ENCODE peak calls at places on chromosome 6, in seven cellular contexts. One of them, this sample, is unnamed. For H3K9me3 and H3K27me3, the result is how much of the 10 kb centered on the place peaks cover.

GRCh38 chr6:31912186-31912585 is 10.3 kb upstream of the ZBTB12 start:
- DNase-seq in ascending aorta: no peak
- DNase-seq in adrenal gland: no peak
- DNase-seq in aorta: no peak
- DNase-seq in heart left ventricle: no peak
- DNase-seq in uterus: no peak
- DNase-seq in iPS DF 6.9: no peak
- DNase-seq in this sample: no peak

GRCh38 chr6:122749451-122750050 is 30.0 kb upstream of the FABP7 start:
- DNase-seq in ascending aorta: no peak
- DNase-seq in adrenal gland: no peak
- DNase-seq in aorta: no peak
- DNase-seq in heart left ventricle: no peak
- DNase-seq in uterus: no peak
- DNase-seq in iPS DF 6.9: no peak
- DNase-seq in this sample: no peak

GRCh38 chr6:148776321-148776966 is 29.6 kb downstream of the UST start:
- DNase-seq in ascending aorta: no peak
- DNase-seq in adrenal gland: peak
- DNase-seq in aorta: no peak
- DNase-seq in heart left ventricle: no peak
- DNase-seq in uterus: no peak
- DNase-seq in iPS DF 6.9: no peak
- DNase-seq in this sample: peak

GRCh38 chr6:88577461-88577860 is 386.0 kb downstream of the RNGTT start:
- DNase-seq in ascending aorta: no peak
- DNase-seq in adrenal gland: no peak
- DNase-seq in aorta: no peak
- DNase-seq in heart left ventricle: no peak
- DNase-seq in uterus: no peak
- DNase-seq in iPS DF 6.9: no peak
- DNase-seq in this sample: no peak

GRCh38 chr6:14452567-14453527 is 335.3 kb downstream of the CD83 start:
- DNase-seq in ascending aorta: no peak
- DNase-seq in adrenal gland: no peak
- DNase-seq in aorta: no peak
- DNase-seq in heart left ventricle: no peak
- DNase-seq in uterus: no peak
- DNase-seq in iPS DF 6.9: no peak
- DNase-seq in this sample: no peak

GRCh38 chr6:31717499-31718222 is 2.5 kb downstream of the LY6G6D start:
- DNase-seq in ascending aorta: no peak
- DNase-seq in adrenal gland: no peak
- DNase-seq in aorta: no peak
- DNase-seq in heart left ventricle: no peak
- DNase-seq in uterus: no peak
- DNase-seq in iPS DF 6.9: no peak
- DNase-seq in this sample: no peak

GRCh38 chr6:5305968-5306626 is 44.8 kb downstream of the FARS2 start:
- DNase-seq in ascending aorta: no peak
- DNase-seq in adrenal gland: no peak
- DNase-seq in aorta: no peak
- DNase-seq in heart left ventricle: no peak
- DNase-seq in uterus: no peak
- DNase-seq in iPS DF 6.9: no peak
- DNase-seq in this sample: no peak

GRCh38 chr6:159451051-159451450 is 242.0 kb downstream of the SOD2 start:
- DNase-seq in ascending aorta: no peak
- DNase-seq in adrenal gland: no peak
- DNase-seq in aorta: no peak
- DNase-seq in heart left ventricle: no peak
- DNase-seq in uterus: no peak
- DNase-seq in iPS DF 6.9: no peak
- DNase-seq in this sample: peak

GRCh38 chr6:45965787-45966186 is 49.9 kb downstream of the CLIC5 start:
- DNase-seq in ascending aorta: no peak
- DNase-seq in adrenal gland: no peak
- DNase-seq in aorta: no peak
- DNase-seq in heart left ventricle: no peak
- DNase-seq in uterus: no peak
- DNase-seq in iPS DF 6.9: no peak
- DNase-seq in this sample: no peak

GRCh38 chr6:131862486-131862885 is 54.7 kb downstream of the ENPP1 start:
- DNase-seq in ascending aorta: no peak
- DNase-seq in adrenal gland: no peak
- DNase-seq in aorta: no peak
- DNase-seq in heart left ventricle: no peak
- DNase-seq in uterus: no peak
- DNase-seq in iPS DF 6.9: no peak
- DNase-seq in this sample: no peak

GRCh38 chr6:51360287-51360686 is 541.6 kb downstream of the TFAP2B start:
- DNase-seq in ascending aorta: no peak
- DNase-seq in adrenal gland: no peak
- DNase-seq in aorta: no peak
- DNase-seq in heart left ventricle: no peak
- DNase-seq in uterus: no peak
- DNase-seq in iPS DF 6.9: no peak
- DNase-seq in this sample: no peak

GRCh38 chr6:71012871-71013456 is 56.1 kb upstream of the B3GAT2 start:
- DNase-seq in ascending aorta: no peak
- DNase-seq in adrenal gland: peak
- DNase-seq in aorta: no peak
- DNase-seq in heart left ventricle: peak
- DNase-seq in uterus: no peak
- DNase-seq in iPS DF 6.9: peak
- DNase-seq in this sample: no peak

GRCh38 chr6:70396796-70397729 is 16.2 kb upstream of the FAM135A start:
- DNase-seq in ascending aorta: no peak
- DNase-seq in adrenal gland: no peak
- DNase-seq in aorta: no peak
- DNase-seq in heart left ventricle: no peak
- DNase-seq in uterus: no peak
- DNase-seq in iPS DF 6.9: no peak
- DNase-seq in this sample: no peak

GRCh38 chr6:37473364-37474095 is 26.2 kb downstream of the CCDC167 start:
- DNase-seq in ascending aorta: no peak
- DNase-seq in adrenal gland: peak
- DNase-seq in aorta: no peak
- DNase-seq in heart left ventricle: peak
- DNase-seq in uterus: no peak
- DNase-seq in iPS DF 6.9: no peak
- DNase-seq in this sample: peak

GRCh38 chr6:40389176-40389767 is 197.9 kb downstream of the LRFN2 start:
- DNase-seq in ascending aorta: no peak
- DNase-seq in adrenal gland: no peak
- DNase-seq in aorta: no peak
- DNase-seq in heart left ventricle: no peak
- DNase-seq in uterus: no peak
- DNase-seq in iPS DF 6.9: no peak
- DNase-seq in this sample: no peak

GRCh38 chr6:128305228-128305627 is 215.2 kb downstream of the PTPRK start:
- DNase-seq in ascending aorta: no peak
- DNase-seq in adrenal gland: no peak
- DNase-seq in aorta: no peak
- DNase-seq in heart left ventricle: no peak
- DNase-seq in uterus: no peak
- DNase-seq in iPS DF 6.9: no peak
- DNase-seq in this sample: no peak

GRCh38 chr6:17589402-17590116 is 10.5 kb upstream of the FAM8A1 start:
- DNase-seq in ascending aorta: no peak
- DNase-seq in adrenal gland: peak
- DNase-seq in aorta: no peak
- DNase-seq in heart left ventricle: no peak
- DNase-seq in uterus: no peak
- DNase-seq in iPS DF 6.9: no peak
- DNase-seq in this sample: peak

GRCh38 chr6:37103169-37104039 is 66.5 kb upstream of the PIM1 start:
- DNase-seq in ascending aorta: no peak
- DNase-seq in adrenal gland: peak
- DNase-seq in aorta: peak
- DNase-seq in heart left ventricle: peak
- DNase-seq in uterus: peak
- DNase-seq in iPS DF 6.9: no peak
- DNase-seq in this sample: peak

GRCh38 chr6:47162793-47163192 is 120.7 kb upstream of the ADGRF1 start:
- DNase-seq in ascending aorta: no peak
- DNase-seq in adrenal gland: no peak
- DNase-seq in aorta: no peak
- DNase-seq in heart left ventricle: no peak
- DNase-seq in uterus: no peak
- DNase-seq in iPS DF 6.9: no peak
- DNase-seq in this sample: no peak

GRCh38 chr6:124372076-124372475 is 568.4 kb downstream of the NKAIN2 start:
- DNase-seq in ascending aorta: no peak
- DNase-seq in adrenal gland: no peak
- DNase-seq in aorta: no peak
- DNase-seq in heart left ventricle: no peak
- DNase-seq in uterus: no peak
- DNase-seq in iPS DF 6.9: no peak
- DNase-seq in this sample: no peak

GRCh38 chr6:33983109-33983475 is 162.8 kb downstream of the GRM4 start:
- DNase-seq in ascending aorta: no peak
- DNase-seq in adrenal gland: peak
- DNase-seq in aorta: peak
- DNase-seq in heart left ventricle: peak
- DNase-seq in uterus: peak
- DNase-seq in iPS DF 6.9: no peak
- DNase-seq in this sample: peak

GRCh38 chr6:16700202-16700997 is 60.9 kb downstream of the ATXN1 start:
- DNase-seq in ascending aorta: no peak
- DNase-seq in adrenal gland: no peak
- DNase-seq in aorta: no peak
- DNase-seq in heart left ventricle: no peak
- DNase-seq in uterus: no peak
- DNase-seq in iPS DF 6.9: no peak
- DNase-seq in this sample: no peak

GRCh38 chr6:151060096-151060741 is 179.5 kb upstream of the AKAP12 start:
- DNase-seq in ascending aorta: no peak
- DNase-seq in adrenal gland: no peak
- DNase-seq in aorta: no peak
- DNase-seq in heart left ventricle: no peak
- DNase-seq in uterus: peak
- DNase-seq in iPS DF 6.9: no peak
- DNase-seq in this sample: peak

GRCh38 chr6:148179786-148180185 is 162.9 kb upstream of the SASH1 start:
- DNase-seq in ascending aorta: no peak
- DNase-seq in adrenal gland: peak
- DNase-seq in aorta: no peak
- DNase-seq in heart left ventricle: no peak
- DNase-seq in uterus: no peak
- DNase-seq in iPS DF 6.9: no peak
- DNase-seq in this sample: peak

DNA sequence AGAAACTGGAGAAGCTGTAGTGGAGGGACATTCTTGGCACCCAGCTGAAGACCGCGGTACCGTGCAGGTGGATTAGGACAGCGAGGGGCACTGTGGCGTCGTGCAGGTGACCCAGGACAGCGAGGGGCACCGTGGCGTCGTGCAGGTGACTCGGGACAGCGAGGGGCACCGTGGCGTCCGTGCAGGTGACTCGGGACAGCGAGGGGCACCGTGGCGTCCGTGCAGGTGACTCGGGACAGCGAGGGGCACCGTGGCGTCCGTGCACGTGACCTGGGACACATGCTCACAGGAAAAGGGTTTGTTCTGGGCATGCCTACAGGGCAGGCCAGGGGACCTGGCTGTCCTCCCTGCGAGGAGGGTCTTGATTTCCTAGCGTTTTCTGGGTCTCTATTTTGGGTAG is 29.2 kb upstream of the SMOC2 start:
- DNase-seq in ascending aorta: no peak
- DNase-seq in adrenal gland: no peak
- DNase-seq in aorta: no peak
- DNase-seq in heart left ventricle: no peak
- DNase-seq in uterus: no peak
- DNase-seq in iPS DF 6.9: no peak
- DNase-seq in this sample: no peak
- H3K9me3 ChIP-seq in ascending aorta: under half
- H3K9me3 ChIP-seq in adrenal gland: under half
- H3K9me3 ChIP-seq in aorta: under half
- H3K9me3 ChIP-seq in heart left ventricle: under half
- H3K9me3 ChIP-seq in uterus: under half
- H3K9me3 ChIP-seq in iPS DF 6.9: under half
- H3K9me3 ChIP-seq in this sample: under half

DNA sequence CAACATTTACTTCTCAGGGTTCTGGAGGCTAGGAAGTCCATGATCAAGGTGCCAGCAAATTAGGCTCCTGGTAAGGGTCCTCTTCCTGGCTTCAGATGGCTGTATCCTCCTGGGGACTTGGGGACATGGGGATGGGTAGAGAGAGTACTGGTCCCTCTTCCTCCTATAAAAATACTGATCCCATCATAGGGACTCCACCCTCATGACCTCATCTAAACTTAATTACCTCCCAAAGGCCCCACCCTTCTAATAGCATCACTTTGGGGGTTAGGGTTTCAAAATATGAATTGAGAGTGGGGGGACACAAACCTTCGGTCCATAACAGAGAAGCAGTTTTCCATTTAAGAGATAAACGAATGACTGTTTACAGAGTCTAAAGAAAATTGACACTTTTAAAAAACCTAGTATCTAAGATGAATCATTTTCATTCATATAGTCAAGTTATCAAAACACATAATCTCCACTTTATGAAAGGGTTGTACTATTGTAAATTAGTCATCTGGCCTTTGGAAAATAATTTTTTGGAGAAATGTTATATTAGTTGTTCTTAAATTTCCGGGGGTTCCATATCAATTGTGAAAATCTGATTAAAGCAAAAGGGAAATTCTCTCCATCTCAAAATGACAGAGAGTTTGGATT is 33.5 kb downstream of the ELOVL5 start:
- DNase-seq in ascending aorta: no peak
- DNase-seq in adrenal gland: no peak
- DNase-seq in aorta: no peak
- DNase-seq in heart left ventricle: no peak
- DNase-seq in uterus: no peak
- DNase-seq in iPS DF 6.9: no peak
- DNase-seq in this sample: no peak
- H3K4me3 ChIP-seq in ascending aorta: no peak
- H3K4me3 ChIP-seq in adrenal gland: no peak
- H3K4me3 ChIP-seq in aorta: no peak
- H3K4me3 ChIP-seq in heart left ventricle: no peak
- H3K4me3 ChIP-seq in uterus: no peak
- H3K4me3 ChIP-seq in iPS DF 6.9: no peak
- H3K4me3 ChIP-seq in this sample: no peak

DNA sequence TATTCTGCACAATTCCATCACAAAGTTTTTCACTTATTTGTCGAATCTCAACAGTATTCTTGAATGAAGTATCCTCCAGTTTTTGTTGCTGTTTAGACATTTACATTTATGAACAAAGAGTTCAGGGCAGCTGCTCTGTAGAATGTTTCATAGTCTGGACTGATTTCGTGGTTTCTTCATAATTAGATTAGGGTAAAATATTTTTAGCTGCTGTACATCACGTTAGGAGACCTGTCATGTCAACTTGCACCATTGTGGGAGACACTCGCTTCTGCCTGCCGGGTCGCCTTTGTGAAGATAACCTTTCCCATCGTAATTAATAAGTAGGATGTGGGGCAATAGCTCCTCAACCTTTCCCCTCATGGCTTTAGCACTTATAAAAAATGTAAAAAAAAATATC is 27.5 kb upstream of the RPS6KA2 start:
- DNase-seq in ascending aorta: no peak
- DNase-seq in adrenal gland: no peak
- DNase-seq in aorta: no peak
- DNase-seq in heart left ventricle: no peak
- DNase-seq in uterus: no peak
- DNase-seq in iPS DF 6.9: no peak
- DNase-seq in this sample: no peak
- H3K27me3 ChIP-seq in ascending aorta: under half
- H3K27me3 ChIP-seq in adrenal gland: under half
- H3K27me3 ChIP-seq in aorta: under half
- H3K27me3 ChIP-seq in heart left ventricle: under half
- H3K27me3 ChIP-seq in uterus: under half
- H3K27me3 ChIP-seq in iPS DF 6.9: under half
- H3K27me3 ChIP-seq in this sample: under half

GRCh38 chr6:158422629-158423238 is 110.5 kb downstream of the TULP4 start:
- DNase-seq in ascending aorta: no peak
- DNase-seq in adrenal gland: no peak
- DNase-seq in aorta: no peak
- DNase-seq in heart left ventricle: no peak
- DNase-seq in uterus: no peak
- DNase-seq in iPS DF 6.9: no peak
- DNase-seq in this sample: no peak
- H3K9me3 ChIP-seq in ascending aorta: under half
- H3K9me3 ChIP-seq in adrenal gland: under half
- H3K9me3 ChIP-seq in aorta: under half
- H3K9me3 ChIP-seq in heart left ventricle: under half
- H3K9me3 ChIP-seq in uterus: under half
- H3K9me3 ChIP-seq in iPS DF 6.9: under half
- H3K9me3 ChIP-seq in this sample: under half